ENCODE peak calls at places on chromosome 6, in four cellular contexts. J is HL-60, K is H1, G is K562. M is an unnamed sample.

GRCh38 chr6:55069132-55069781 is 105.1 kb upstream of the HCRTR2 start:
- DNase-seq in G (no peak), J (peak; percentile 9), K (peak; percentile 2), M (peak; percentile 11)

GRCh38 chr6:143594647-143595046 is 83.1 kb upstream of the PHACTR2 start:
- DNase-seq in K (no peak), G (no peak), J (no peak), M (no peak)

GRCh38 chr6:39054577-39055142 is 6.1 kb downstream of the GLP1R start:
- DNase-seq in J (no peak), G (no peak), K (no peak), M (no peak)

GRCh38 chr6:119314894-119315272 is 34.7 kb downstream of the MAN1A1 start:
- DNase-seq in J (no peak), K (no peak), G (no peak), M (no peak)

GRCh38 chr6:158815379-158815724 is 3.8 kb downstream of the EZR start:
- DNase-seq in G (no peak), K (no peak), J (no peak), M (no peak)

GRCh38 chr6:13447949-13448724 is 39.3 kb downstream of the GFOD1 start:
- DNase-seq in J (peak; percentile 82), G (no peak), K (no peak), M (no peak)

GRCh38 chr6:40982917-40983316 is 56.1 kb downstream of the UNC5CL start:
- DNase-seq in J (no peak), K (no peak), G (no peak), M (no peak)

GRCh38 chr6:155154158-155154830 is 109.5 kb upstream of the CLDN20 start:
- DNase-seq in K (no peak), J (peak; percentile 24), G (peak; percentile 71), M (peak; percentile 84)

GRCh38 chr6:142478117-142478516 is 176.3 kb downstream of the ADGRG6 start:
- DNase-seq in J (peak; percentile 77), K (no peak), G (peak; percentile 23), M (no peak)

GRCh38 chr6:157219201-157220200 is 103.8 kb downstream of the TMEM242 start:
- DNase-seq in J (no peak), K (no peak), G (peak; percentile 37), M (no peak)

GRCh38 chr6:52217761-52218160 is 26.5 kb downstream of the IL17F start:
- DNase-seq in G (no peak), K (no peak), J (no peak), M (no peak)

GRCh38 chr6:24139639-24140038 is 13.6 kb downstream of the NRSN1 start:
- DNase-seq in G (no peak), K (no peak), J (no peak), M (no peak)

GRCh38 chr6:169250660-169251059 is 3.0 kb downstream of the THBS2 start:
- DNase-seq in J (no peak), G (no peak), K (no peak), M (no peak)

GRCh38 chr6:139256087-139256486 is 35.7 kb downstream of the TXLNB start:
- DNase-seq in K (no peak), G (no peak), J (no peak), M (no peak)

GRCh38 chr6:15106958-15107643 is 138.8 kb upstream of the JARID2 start:
- DNase-seq in K (no peak), G (peak; percentile 71), J (no peak), M (no peak)
- TF ChIP-seq GABPA in K (no peak), G (peak; percentile 30), J (no peak), M (no peak)

DNA sequence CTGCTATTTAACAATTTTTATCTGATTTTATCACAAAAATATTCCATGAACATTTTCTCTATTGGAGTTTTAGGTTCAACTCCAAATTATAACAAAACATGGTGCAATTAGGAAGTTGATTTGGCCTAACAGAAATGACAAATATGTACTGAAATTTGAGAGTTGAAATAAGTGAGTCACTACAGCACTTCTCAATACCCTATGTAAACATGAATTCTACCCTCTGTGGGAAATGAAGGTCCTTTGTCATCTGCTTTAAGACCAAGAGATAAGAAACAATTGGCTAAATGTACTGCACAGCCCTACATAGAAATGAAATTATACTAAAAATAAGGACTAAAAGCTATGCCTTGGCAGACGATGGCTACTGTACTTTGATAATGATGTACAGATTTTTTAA is 86.2 kb upstream of the BEND6 start:
- DNase-seq in J (no peak), G (no peak), K (no peak), M (peak; percentile 39)
- TF ChIP-seq GABPA in J (no peak), G (no peak), K (no peak), M (no peak)

GRCh38 chr6:36126553-36127458 is 3.5 kb upstream of the MAPK13 start:
- DNase-seq in J (no peak), G (no peak), K (no peak), M (no peak)
- TF ChIP-seq GABPA in J (no peak), G (no peak), K (no peak), M (no peak)

GRCh38 chr6:167113047-167113446 is 9.8 kb upstream of the CCR6 start:
- DNase-seq in G (no peak), K (no peak), J (no peak), M (no peak)
- TF ChIP-seq GABPA in G (no peak), K (no peak), J (no peak), M (no peak)

GRCh38 chr6:5938934-5939333 is 67.8 kb downstream of the NRN1 start:
- DNase-seq in K (no peak), J (no peak), G (no peak), M (no peak)

GRCh38 chr6:5936611-5937010 is 70.1 kb downstream of the NRN1 start:
- DNase-seq in G (no peak), K (no peak), J (no peak), M (no peak)

GRCh38 chr6:5937516-5937915 is 69.2 kb downstream of the NRN1 start:
- DNase-seq in K (no peak), J (no peak), G (no peak), M (no peak)

GRCh38 chr6:5937936-5938706 is 68.6 kb downstream of the NRN1 start:
- DNase-seq in G (peak; percentile 20), J (no peak), K (no peak), M (no peak)

GRCh38 chr6:5936140-5936539 is 70.6 kb downstream of the NRN1 start:
- DNase-seq in K (no peak), J (no peak), G (no peak), M (no peak)
- TF ChIP-seq GABPA in K (no peak), J (no peak), G (no peak), M (no peak)

GRCh38 chr6:45616209-45616608 is 238.5 kb upstream of the SUPT3H start:
- DNase-seq in K (no peak), G (no peak), J (no peak), M (no peak)

GRCh38 chr6:45619211-45619760 is 241.6 kb upstream of the SUPT3H start:
- DNase-seq in J (no peak), K (no peak), G (no peak), M (no peak)

GRCh38 chr6:45618259-45618658 is 240.5 kb upstream of the SUPT3H start:
- DNase-seq in G (no peak), K (no peak), J (no peak), M (no peak)

GRCh38 chr6:45619994-45620471 is 242.3 kb upstream of the SUPT3H start:
- DNase-seq in G (no peak), J (no peak), K (no peak), M (no peak)

GRCh38 chr6:45617441-45617840 is 239.7 kb upstream of the SUPT3H start:
- DNase-seq in J (no peak), K (no peak), G (no peak), M (no peak)
- TF ChIP-seq GABPA in J (no peak), K (no peak), G (no peak), M (no peak)

GRCh38 chr6:21601932-21602390 is 8.4 kb downstream of the SOX4 start:
- DNase-seq in G (no peak), J (no peak), K (no peak), M (no peak)

GRCh38 chr6:21599074-21599639 is 5.6 kb downstream of the SOX4 start:
- DNase-seq in J (no peak), G (no peak), K (no peak), M (no peak)

GRCh38 chr6:21603516-21603952 is 10.0 kb downstream of the SOX4 start:
- DNase-seq in K (no peak), G (no peak), J (no peak), M (no peak)

GRCh38 chr6:21598662-21599061 is 5.1 kb downstream of the SOX4 start:
- DNase-seq in K (no peak), J (no peak), G (no peak), M (no peak)

GRCh38 chr6:21601341-21601740 is 7.8 kb downstream of the SOX4 start:
- DNase-seq in J (no peak), K (no peak), G (no peak), M (no peak)
- TF ChIP-seq GABPA in J (no peak), K (no peak), G (no peak), M (no peak)

M was measured in SK-N-SH.